ENCODE peak calls at places on chromosomes 12 and 14, in four cellular contexts. One of them, this sample, is unnamed.

GRCh38 chr12:131094831-131095805 is 141.4 kb downstream of the ADGRD1 start:
- DNase-seq in fibroblast of the aortic adventitia: no peak
- DNase-seq in Panc1: no peak
- DNase-seq in COR-L47: no peak
- DNase-seq in this sample: peak; percentile 12

GRCh38 chr14:64758025-64758521 is 53.8 kb downstream of the PLEKHG3 start:
- DNase-seq in fibroblast of the aortic adventitia: peak; percentile 51
- DNase-seq in Panc1: no peak
- DNase-seq in COR-L47: no peak
- DNase-seq in this sample: peak; percentile 53

GRCh38 chr14:74508292-74508731 is 14.7 kb downstream of the ISCA2 start:
- DNase-seq in fibroblast of the aortic adventitia: no peak
- DNase-seq in Panc1: no peak
- DNase-seq in COR-L47: peak; percentile 16
- DNase-seq in this sample: no peak

GRCh38 chr12:110244829-110245228 is 36.2 kb upstream of the ATP2A2 start:
- DNase-seq in fibroblast of the aortic adventitia: no peak
- DNase-seq in Panc1: no peak
- DNase-seq in COR-L47: no peak
- DNase-seq in this sample: no peak

GRCh38 chr12:132269266-132269968 is 60.0 kb downstream of the GALNT9 start:
- DNase-seq in fibroblast of the aortic adventitia: no peak
- DNase-seq in Panc1: no peak
- DNase-seq in COR-L47: no peak
- DNase-seq in this sample: no peak

GRCh38 chr12:127272864-127273263 is 994.1 kb upstream of the TMEM132C start:
- DNase-seq in fibroblast of the aortic adventitia: peak; percentile 86
- DNase-seq in Panc1: no peak
- DNase-seq in COR-L47: no peak
- DNase-seq in this sample: no peak

GRCh38 chr12:90004319-90005074 is 295.9 kb upstream of the ATP2B1 start:
- DNase-seq in fibroblast of the aortic adventitia: no peak
- DNase-seq in Panc1: no peak
- DNase-seq in COR-L47: no peak
- DNase-seq in this sample: no peak

GRCh38 chr12:1676043-1676442 is 14.8 kb upstream of the ADIPOR2 start:
- DNase-seq in fibroblast of the aortic adventitia: no peak
- DNase-seq in Panc1: no peak
- DNase-seq in COR-L47: no peak
- DNase-seq in this sample: no peak

GRCh38 chr12:29616664-29617409 is 119.4 kb upstream of the OVCH1 start:
- DNase-seq in fibroblast of the aortic adventitia: peak; percentile 60
- DNase-seq in Panc1: peak; percentile 20
- DNase-seq in COR-L47: no peak
- DNase-seq in this sample: no peak

GRCh38 chr12:111447571-111448265 is 42.0 kb downstream of the SH2B3 start:
- DNase-seq in fibroblast of the aortic adventitia: no peak
- DNase-seq in Panc1: no peak
- DNase-seq in COR-L47: no peak
- DNase-seq in this sample: no peak

GRCh38 chr14:35533357-35534129 is 421 bp upstream of the INSM2 start:
- DNase-seq in fibroblast of the aortic adventitia: peak; percentile 11
- DNase-seq in Panc1: no peak
- DNase-seq in COR-L47: peak; percentile 79
- DNase-seq in this sample: peak; percentile 78

GRCh38 chr12:69154585-69155363 is 84.6 kb upstream of the CPSF6 start:
- DNase-seq in fibroblast of the aortic adventitia: peak; percentile 71
- DNase-seq in Panc1: peak; percentile 38
- DNase-seq in COR-L47: peak; percentile 34
- DNase-seq in this sample: peak; percentile 64

GRCh38 chr12:122837306-122838265 is 2.3 kb downstream of the HIP1R start:
- DNase-seq in fibroblast of the aortic adventitia: no peak
- DNase-seq in Panc1: no peak
- DNase-seq in COR-L47: peak; percentile 60
- DNase-seq in this sample: no peak

GRCh38 chr14:72164420-72165150 is 232.4 kb downstream of the RGS6 start:
- DNase-seq in fibroblast of the aortic adventitia: no peak
- DNase-seq in Panc1: no peak
- DNase-seq in COR-L47: no peak
- DNase-seq in this sample: no peak

GRCh38 chr12:122951979-122952892 is 14.0 kb downstream of the ABCB9 start:
- DNase-seq in fibroblast of the aortic adventitia: peak; percentile 75
- DNase-seq in Panc1: no peak
- DNase-seq in COR-L47: peak; percentile 64
- DNase-seq in this sample: peak; percentile 80

GRCh38 chr14:29810657-29811056 is 117.0 kb downstream of the PRKD1 start:
- DNase-seq in fibroblast of the aortic adventitia: peak; percentile 65
- DNase-seq in Panc1: no peak
- DNase-seq in COR-L47: peak; percentile 84
- DNase-seq in this sample: no peak

GRCh38 chr12:19031032-19031431 is 98.5 kb upstream of the PLEKHA5 start:
- DNase-seq in fibroblast of the aortic adventitia: peak; percentile 92
- DNase-seq in Panc1: peak; percentile 4
- DNase-seq in COR-L47: no peak
- DNase-seq in this sample: no peak

GRCh38 chr14:52455291-52456088 is 96.8 kb downstream of the TXNDC16 start:
- DNase-seq in fibroblast of the aortic adventitia: peak; percentile 71
- DNase-seq in Panc1: no peak
- DNase-seq in COR-L47: no peak
- DNase-seq in this sample: no peak

GRCh38 chr12:49365542-49365941 is 1.7 kb upstream of the SPATS2 start:
- DNase-seq in fibroblast of the aortic adventitia: peak; percentile 72
- DNase-seq in Panc1: no peak
- DNase-seq in COR-L47: no peak
- DNase-seq in this sample: no peak

GRCh38 chr12:93686572-93687365 is 9.6 kb downstream of the CRADD start:
- DNase-seq in fibroblast of the aortic adventitia: no peak
- DNase-seq in Panc1: no peak
- DNase-seq in COR-L47: no peak
- DNase-seq in this sample: no peak

GRCh38 chr12:71639341-71639760 is 24.3 kb downstream of the ZFC3H1 start:
- DNase-seq in fibroblast of the aortic adventitia: no peak
- DNase-seq in Panc1: no peak
- DNase-seq in COR-L47: no peak
- DNase-seq in this sample: no peak

GRCh38 chr14:31080489-31080888 is 54.3 kb upstream of the STRN3 start:
- DNase-seq in fibroblast of the aortic adventitia: no peak
- DNase-seq in Panc1: no peak
- DNase-seq in COR-L47: no peak
- DNase-seq in this sample: no peak

GRCh38 chr12:109264095-109264942 is 44.8 kb downstream of the FOXN4 start:
- DNase-seq in fibroblast of the aortic adventitia: peak; percentile 55
- DNase-seq in Panc1: peak; percentile 28
- DNase-seq in COR-L47: peak; percentile 78
- DNase-seq in this sample: peak; percentile 85

GRCh38 chr12:4822572-4822971 is 87.1 kb upstream of the KCNA1 start:
- DNase-seq in fibroblast of the aortic adventitia: no peak
- DNase-seq in Panc1: no peak
- DNase-seq in COR-L47: no peak
- DNase-seq in this sample: no peak